ENCODE peak calls at places on chromosomes 1 and 21, in five cellular contexts. I, V, L, U and O are unnamed samples.

GRCh38 chr1:16617101-16617727 is 3.9 kb upstream of the NBPF1 start:
- DNase-seq in L (no peak), I (no peak), U (no peak), V (no peak), O (no peak)

GRCh38 chr1:179016694-179017382 is 8.9 kb upstream of the FAM20B start:
- DNase-seq in L (peak), U (peak), V (no peak), I (peak), O (peak)

GRCh38 chr1:37094302-37094701 is 60.0 kb upstream of the GRIK3 start:
- DNase-seq in I (no peak), U (no peak), V (peak), L (no peak), O (no peak)

GRCh38 chr1:221611930-221612777 is 129.7 kb downstream of the DUSP10 start:
- DNase-seq in I (peak), V (no peak), L (peak), U (peak), O (peak)

GRCh38 chr1:75870951-75871350 is 61.3 kb downstream of the ASB17 start:
- DNase-seq in L (no peak), V (no peak), U (peak), I (no peak), O (no peak)

GRCh38 chr1:229344937-229345684 is 2.3 kb upstream of the CCSAP start:
- DNase-seq in V (no peak), U (no peak), L (peak), I (no peak), O (peak)

GRCh38 chr1:223143760-223144248 is 756 bp upstream of the TLR5 start:
- DNase-seq in U (no peak), V (no peak), L (no peak), I (no peak), O (no peak)

GRCh38 chr1:20164694-20165202 is 21.1 kb upstream of the UBXN10 start:
- DNase-seq in V (no peak), U (no peak), L (peak), I (no peak), O (peak)

GRCh38 chr21:32520885-32521735 is 64.2 kb downstream of the TCP10L start:
- DNase-seq in I (peak), L (peak), V (no peak), U (no peak), O (peak)

GRCh38 chr1:145997156-145998023 is 1.0 kb upstream of the TXNIP start:
- DNase-seq in V (no peak), U (no peak), L (no peak), I (no peak), O (no peak)

GRCh38 chr1:155321577-155322497 is 1.1 kb downstream of the RUSC1 start:
- DNase-seq in L (no peak), V (peak), I (no peak), U (no peak), O (no peak)

GRCh38 chr1:220291575-220291974 is 19.3 kb upstream of the RAB3GAP2 start:
- DNase-seq in L (no peak), V (no peak), U (no peak), I (no peak), O (no peak)

GRCh38 chr21:31308584-31308983 is 35.5 kb downstream of the TIAM1 start:
- DNase-seq in U (no peak), I (no peak), L (no peak), V (no peak), O (no peak)

GRCh38 chr1:209674957-209675566 is at the start of gene G0S2:
- DNase-seq in V (peak), U (peak), I (no peak), L (peak), O (peak)

GRCh38 chr1:184158911-184159701 is 107.6 kb downstream of the TSEN15 start:
- DNase-seq in L (no peak), U (no peak), V (no peak), I (no peak), O (no peak)

GRCh38 chr1:22043175-22043769 is 9.2 kb upstream of the CDC42 start:
- DNase-seq in U (no peak), L (no peak), I (no peak), V (peak), O (no peak)

GRCh38 chr21:44089001-44089911 is 17.9 kb upstream of the PWP2 start:
- DNase-seq in L (no peak), V (no peak), I (no peak), U (no peak), O (no peak)

GRCh38 chr1:169112241-169112640 is 5.8 kb downstream of the ATP1B1 start:
- DNase-seq in I (no peak), V (no peak), U (no peak), L (peak), O (peak)

GRCh38 chr1:161864577-161864976 is 98.5 kb downstream of the ATF6 start:
- DNase-seq in V (no peak), I (no peak), U (peak), L (peak), O (peak)

GRCh38 chr1:6378096-6378746 is 15.3 kb downstream of the ACOT7 start:
- DNase-seq in I (no peak), U (no peak), V (no peak), L (no peak), O (no peak)

GRCh38 chr1:90201467-90202358 is 206.8 kb downstream of the ZNF326 start:
- DNase-seq in V (no peak), L (peak), I (no peak), U (no peak), O (peak)

GRCh38 chr1:87329051-87329755 is 523 bp downstream of the LMO4 start:
- DNase-seq in I (no peak), L (peak), V (peak), U (peak), O (peak)

GRCh38 chr21:42019101-42019605 is 9.0 kb upstream of the ZBTB21 start:
- DNase-seq in V (no peak), U (no peak), I (no peak), L (no peak), O (no peak)

GRCh38 chr1:112594208-112594876 is 24.6 kb downstream of the ST7L start:
- DNase-seq in U (no peak), I (no peak), L (no peak), V (no peak), O (no peak)

GRCh38 chr1:162661336-162661735 is 29.1 kb downstream of the DDR2 start:
- DNase-seq in I (no peak), V (no peak), U (no peak), L (no peak), O (no peak)

GRCh38 chr1:234743866-234744581 is 134.0 kb upstream of the IRF2BP2 start:
- DNase-seq in I (no peak), V (peak), U (peak), L (peak), O (peak)

GRCh38 chr1:83102630-83103071 is 896.3 kb downstream of the TTLL7 start:
- DNase-seq in I (no peak), U (no peak), V (peak), L (no peak), O (peak)

GRCh38 chr1:232518357-232518756 is 111.6 kb downstream of the SIPA1L2 start:
- DNase-seq in I (no peak), L (no peak), U (no peak), V (no peak), O (no peak)

GRCh38 chr1:150268342-150268705 is 492 bp downstream of the APH1A start:
- DNase-seq in U (no peak), V (no peak), I (no peak), L (peak), O (no peak)

GRCh38 chr21:41802684-41803083 is 35.8 kb upstream of the RIPK4 start:
- DNase-seq in V (no peak), U (no peak), I (no peak), L (no peak), O (no peak)

GRCh38 chr1:153978274-153978909 is 918 bp upstream of the JTB start:
- DNase-seq in L (no peak), V (no peak), I (no peak), U (no peak), O (no peak)

GRCh38 chr1:41891403-41891896 is 27.3 kb downstream of the HIVEP3 start:
- DNase-seq in V (peak), U (no peak), I (no peak), L (peak), O (peak)

GRCh38 chr21:29091032-29091431 is 17.6 kb upstream of the CCT8 start:
- DNase-seq in I (peak), V (no peak), U (peak), L (peak), O (peak)

GRCh38 chr1:200029035-200029623 is 1.6 kb downstream of the NR5A2 start:
- DNase-seq in I (no peak), U (no peak), L (no peak), V (peak), O (peak)

GRCh38 chr1:207628776-207629175 is 16.2 kb upstream of the CR1L start:
- DNase-seq in I (no peak), U (no peak), L (peak), V (no peak), O (no peak)

GRCh38 chr1:178126790-178127189 is 32.9 kb downstream of the RASAL2 start:
- DNase-seq in I (peak), L (peak), V (no peak), U (peak), O (peak)

GRCh38 chr21:46084041-46084561 is 13.8 kb upstream of the COL6A2 start:
- DNase-seq in L (no peak), I (no peak), U (no peak), V (no peak), O (no peak)